ENCODE peak calls at places on chromosomes 13 and 19, in ten cellular contexts. One of them, this sample, is unnamed. For H3K4me1, the result is how much of the 10 kb centered on the place peaks cover.

GRCh38 chr19:11373166-11373884 is 1.1 kb upstream of the SWSAP1 start:
- DNase-seq in CD8-positive, alpha-beta T cell: no peak
- DNase-seq in HCT116: no peak
- DNase-seq in endothelial cell of umbilical vein: no peak
- DNase-seq in transverse colon: no peak
- DNase-seq in BE2C: peak
- DNase-seq in lower lobe of right lung: no peak
- DNase-seq in cardiac muscle cell: peak
- DNase-seq in stomach: peak
- DNase-seq in neuronal stem cell: peak
- DNase-seq in this sample: peak

GRCh38 chr13:30751183-30751933 is 16.0 kb downstream of the ALOX5AP start:
- DNase-seq in cardiac muscle cell: no peak
- DNase-seq in neuronal stem cell: no peak
- DNase-seq in HCT116: no peak
- DNase-seq in stomach: no peak
- DNase-seq in transverse colon: no peak
- DNase-seq in endothelial cell of umbilical vein: no peak
- DNase-seq in CD8-positive, alpha-beta T cell: no peak
- DNase-seq in lower lobe of right lung: no peak
- DNase-seq in BE2C: no peak
- DNase-seq in this sample: no peak

GRCh38 chr13:31073859-31074718 is 87.6 kb downstream of the HSPH1 start:
- DNase-seq in HCT116: no peak
- DNase-seq in endothelial cell of umbilical vein: no peak
- DNase-seq in neuronal stem cell: peak
- DNase-seq in BE2C: no peak
- DNase-seq in lower lobe of right lung: no peak
- DNase-seq in transverse colon: no peak
- DNase-seq in cardiac muscle cell: peak
- DNase-seq in stomach: no peak
- DNase-seq in CD8-positive, alpha-beta T cell: no peak
- DNase-seq in this sample: peak

GRCh38 chr13:38641164-38641948 is 45.5 kb upstream of the FREM2 start:
- DNase-seq in endothelial cell of umbilical vein: no peak
- DNase-seq in neuronal stem cell: no peak
- DNase-seq in lower lobe of right lung: no peak
- DNase-seq in BE2C: no peak
- DNase-seq in cardiac muscle cell: peak
- DNase-seq in HCT116: no peak
- DNase-seq in CD8-positive, alpha-beta T cell: no peak
- DNase-seq in stomach: no peak
- DNase-seq in transverse colon: no peak
- DNase-seq in this sample: no peak

GRCh38 chr19:15107056-15108010 is at the start of gene SYDE1:
- DNase-seq in stomach: no peak
- DNase-seq in transverse colon: no peak
- DNase-seq in cardiac muscle cell: peak
- DNase-seq in HCT116: no peak
- DNase-seq in endothelial cell of umbilical vein: peak
- DNase-seq in neuronal stem cell: peak
- DNase-seq in BE2C: no peak
- DNase-seq in CD8-positive, alpha-beta T cell: no peak
- DNase-seq in lower lobe of right lung: no peak
- DNase-seq in this sample: peak

GRCh38 chr19:55133639-55134444 is 15.2 kb downstream of the TNNT1 start:
- DNase-seq in transverse colon: no peak
- DNase-seq in neuronal stem cell: no peak
- DNase-seq in stomach: no peak
- DNase-seq in HCT116: no peak
- DNase-seq in CD8-positive, alpha-beta T cell: no peak
- DNase-seq in cardiac muscle cell: no peak
- DNase-seq in endothelial cell of umbilical vein: no peak
- DNase-seq in lower lobe of right lung: no peak
- DNase-seq in BE2C: no peak
- DNase-seq in this sample: peak

GRCh38 chr19:54949412-54949811 is 2.1 kb upstream of the NLRP7 start:
- DNase-seq in HCT116: no peak
- DNase-seq in CD8-positive, alpha-beta T cell: no peak
- DNase-seq in stomach: no peak
- DNase-seq in BE2C: no peak
- DNase-seq in transverse colon: peak
- DNase-seq in cardiac muscle cell: no peak
- DNase-seq in lower lobe of right lung: no peak
- DNase-seq in neuronal stem cell: no peak
- DNase-seq in endothelial cell of umbilical vein: no peak
- DNase-seq in this sample: no peak

GRCh38 chr13:39951301-39951700 is 295.8 kb downstream of the COG6 start:
- DNase-seq in transverse colon: no peak
- DNase-seq in BE2C: no peak
- DNase-seq in stomach: no peak
- DNase-seq in neuronal stem cell: no peak
- DNase-seq in endothelial cell of umbilical vein: no peak
- DNase-seq in CD8-positive, alpha-beta T cell: no peak
- DNase-seq in cardiac muscle cell: no peak
- DNase-seq in HCT116: no peak
- DNase-seq in lower lobe of right lung: no peak
- DNase-seq in this sample: no peak

DNA sequence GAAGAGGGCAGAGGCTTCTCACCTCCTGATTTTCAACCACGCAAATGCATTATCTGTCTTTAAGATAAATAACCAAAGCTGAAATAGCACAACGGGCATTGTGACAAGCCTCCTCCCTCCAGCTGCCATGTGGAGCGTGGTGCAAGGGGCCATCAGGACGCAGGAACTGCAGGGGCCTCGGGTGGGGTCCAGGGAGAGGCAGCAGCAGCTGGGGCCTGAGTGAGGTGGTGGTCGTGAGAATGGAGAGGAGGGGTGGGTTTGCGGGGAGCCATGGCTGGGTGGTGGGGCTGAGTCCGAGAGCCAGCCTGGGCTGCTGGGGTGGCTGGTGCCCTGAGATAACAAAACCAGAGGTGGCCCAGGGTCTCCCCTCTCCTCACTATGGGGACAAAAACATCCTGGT is 66.0 kb downstream of the EPS15L1 start:
- DNase-seq in lower lobe of right lung: no peak
- DNase-seq in stomach: no peak
- DNase-seq in neuronal stem cell: no peak
- DNase-seq in endothelial cell of umbilical vein: no peak
- DNase-seq in transverse colon: no peak
- DNase-seq in BE2C: no peak
- DNase-seq in CD8-positive, alpha-beta T cell: no peak
- DNase-seq in HCT116: no peak
- DNase-seq in cardiac muscle cell: no peak
- DNase-seq in this sample: peak
- H3K4me1 ChIP-seq in lower lobe of right lung: under half
- H3K4me1 ChIP-seq in stomach: under half
- H3K4me1 ChIP-seq in neuronal stem cell: under half
- H3K4me1 ChIP-seq in endothelial cell of umbilical vein: under half
- H3K4me1 ChIP-seq in transverse colon: under half
- H3K4me1 ChIP-seq in BE2C: under half
- H3K4me1 ChIP-seq in CD8-positive, alpha-beta T cell: under half
- H3K4me1 ChIP-seq in HCT116: under half
- H3K4me1 ChIP-seq in cardiac muscle cell: under half
- H3K4me1 ChIP-seq in this sample: under half

GRCh38 chr13:50079278-50080157 is 64.3 kb downstream of the KCNRG start:
- DNase-seq in neuronal stem cell: no peak
- DNase-seq in lower lobe of right lung: no peak
- DNase-seq in cardiac muscle cell: no peak
- DNase-seq in CD8-positive, alpha-beta T cell: no peak
- DNase-seq in HCT116: no peak
- DNase-seq in endothelial cell of umbilical vein: peak
- DNase-seq in BE2C: no peak
- DNase-seq in transverse colon: no peak
- DNase-seq in stomach: no peak
- DNase-seq in this sample: no peak

GRCh38 chr13:50080158-50080855 is 65.1 kb downstream of the KCNRG start:
- DNase-seq in endothelial cell of umbilical vein: peak
- DNase-seq in HCT116: no peak
- DNase-seq in cardiac muscle cell: peak
- DNase-seq in stomach: no peak
- DNase-seq in BE2C: peak
- DNase-seq in transverse colon: peak
- DNase-seq in lower lobe of right lung: no peak
- DNase-seq in neuronal stem cell: peak
- DNase-seq in CD8-positive, alpha-beta T cell: peak
- DNase-seq in this sample: peak

GRCh38 chr13:50080856-50081105 is 65.5 kb downstream of the KCNRG start:
- DNase-seq in stomach: no peak
- DNase-seq in BE2C: no peak
- DNase-seq in HCT116: no peak
- DNase-seq in transverse colon: no peak
- DNase-seq in neuronal stem cell: peak
- DNase-seq in endothelial cell of umbilical vein: peak
- DNase-seq in lower lobe of right lung: no peak
- DNase-seq in CD8-positive, alpha-beta T cell: no peak
- DNase-seq in cardiac muscle cell: no peak
- DNase-seq in this sample: no peak

GRCh38 chr13:50081106-50081898 is 66.1 kb downstream of the KCNRG start:
- DNase-seq in HCT116: no peak
- DNase-seq in stomach: peak
- DNase-seq in endothelial cell of umbilical vein: peak
- DNase-seq in transverse colon: peak
- DNase-seq in CD8-positive, alpha-beta T cell: peak
- DNase-seq in BE2C: peak
- DNase-seq in neuronal stem cell: no peak
- DNase-seq in cardiac muscle cell: peak
- DNase-seq in lower lobe of right lung: peak
- DNase-seq in this sample: peak

DNA sequence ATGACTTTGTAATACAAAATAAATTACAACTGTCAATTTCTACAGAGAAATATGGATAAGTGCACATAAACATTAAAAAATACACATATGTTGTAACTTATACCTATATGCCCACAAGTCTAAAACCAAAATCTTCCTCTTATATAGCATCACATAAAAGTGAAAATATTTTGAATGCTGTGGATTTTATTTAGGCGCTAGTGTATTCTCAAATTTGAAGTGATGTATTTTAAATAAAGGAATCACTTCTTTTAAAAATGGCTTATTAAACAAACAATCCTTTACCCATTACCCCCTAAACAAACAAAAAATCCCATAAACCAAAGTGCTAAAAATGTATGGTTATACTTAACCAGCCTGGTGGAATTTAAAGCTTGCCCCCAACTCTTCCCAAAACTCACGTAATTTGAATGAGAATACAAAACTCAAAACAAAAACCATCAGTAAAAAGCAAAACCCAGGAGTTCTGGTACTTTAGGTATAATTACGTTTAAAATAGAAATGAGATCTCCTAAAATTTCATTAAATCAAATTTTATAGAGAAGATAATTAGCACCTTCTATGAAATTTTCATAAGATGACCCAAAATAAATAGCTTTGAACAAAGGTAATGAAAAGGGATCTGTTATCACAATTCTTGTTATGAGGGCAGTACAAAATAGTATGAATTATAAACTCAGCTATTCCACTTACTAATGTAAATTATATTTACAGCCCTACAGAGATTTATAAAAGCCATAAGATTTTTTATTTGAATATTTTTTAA is 63.5 kb downstream of the KCNRG start:
- DNase-seq in HCT116: no peak
- DNase-seq in BE2C: no peak
- DNase-seq in neuronal stem cell: no peak
- DNase-seq in lower lobe of right lung: no peak
- DNase-seq in endothelial cell of umbilical vein: peak
- DNase-seq in cardiac muscle cell: no peak
- DNase-seq in transverse colon: no peak
- DNase-seq in CD8-positive, alpha-beta T cell: no peak
- DNase-seq in stomach: no peak
- DNase-seq in this sample: no peak
- H3K4me1 ChIP-seq in HCT116: under half
- H3K4me1 ChIP-seq in BE2C: under half
- H3K4me1 ChIP-seq in neuronal stem cell: under half
- H3K4me1 ChIP-seq in lower lobe of right lung: under half
- H3K4me1 ChIP-seq in endothelial cell of umbilical vein: under half
- H3K4me1 ChIP-seq in cardiac muscle cell: under half
- H3K4me1 ChIP-seq in transverse colon: under half
- H3K4me1 ChIP-seq in CD8-positive, alpha-beta T cell: under half
- H3K4me1 ChIP-seq in stomach: half or more
- H3K4me1 ChIP-seq in this sample: under half

DNA sequence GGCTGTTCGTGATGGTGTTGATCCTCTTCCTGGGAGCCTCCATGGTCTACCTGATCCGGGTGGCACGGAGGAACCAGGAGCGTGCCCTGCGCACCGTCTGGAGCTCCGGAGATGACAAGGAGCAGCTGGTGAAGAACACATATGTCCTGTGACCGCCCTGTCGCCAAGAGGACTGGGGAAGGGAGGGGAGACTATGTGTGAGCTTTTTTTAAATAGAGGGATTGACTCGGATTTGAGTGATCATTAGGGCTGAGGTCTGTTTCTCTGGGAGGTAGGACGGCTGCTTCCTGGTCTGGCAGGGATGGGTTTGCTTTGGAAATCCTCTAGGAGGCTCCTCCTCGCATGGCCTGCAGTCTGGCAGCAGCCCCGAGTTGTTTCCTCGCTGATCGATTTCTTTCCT is 12.2 kb upstream of the C19orf33 start:
- DNase-seq in stomach: no peak
- DNase-seq in cardiac muscle cell: no peak
- DNase-seq in lower lobe of right lung: no peak
- DNase-seq in HCT116: no peak
- DNase-seq in endothelial cell of umbilical vein: no peak
- DNase-seq in transverse colon: no peak
- DNase-seq in neuronal stem cell: no peak
- DNase-seq in CD8-positive, alpha-beta T cell: no peak
- DNase-seq in BE2C: no peak
- DNase-seq in this sample: no peak
- H3K4me1 ChIP-seq in stomach: under half
- H3K4me1 ChIP-seq in cardiac muscle cell: under half
- H3K4me1 ChIP-seq in lower lobe of right lung: under half
- H3K4me1 ChIP-seq in HCT116: under half
- H3K4me1 ChIP-seq in endothelial cell of umbilical vein: under half
- H3K4me1 ChIP-seq in transverse colon: under half
- H3K4me1 ChIP-seq in neuronal stem cell: under half
- H3K4me1 ChIP-seq in CD8-positive, alpha-beta T cell: under half
- H3K4me1 ChIP-seq in BE2C: under half
- H3K4me1 ChIP-seq in this sample: under half

GRCh38 chr13:99290890-99291289 is 16.3 kb downstream of the GPR183 start:
- DNase-seq in cardiac muscle cell: no peak
- DNase-seq in lower lobe of right lung: no peak
- DNase-seq in BE2C: no peak
- DNase-seq in CD8-positive, alpha-beta T cell: no peak
- DNase-seq in HCT116: no peak
- DNase-seq in stomach: no peak
- DNase-seq in endothelial cell of umbilical vein: no peak
- DNase-seq in neuronal stem cell: no peak
- DNase-seq in transverse colon: no peak
- DNase-seq in this sample: no peak

GRCh38 chr13:99288069-99288468 is 19.1 kb downstream of the GPR183 start:
- DNase-seq in lower lobe of right lung: no peak
- DNase-seq in stomach: no peak
- DNase-seq in cardiac muscle cell: no peak
- DNase-seq in CD8-positive, alpha-beta T cell: no peak
- DNase-seq in BE2C: no peak
- DNase-seq in transverse colon: no peak
- DNase-seq in neuronal stem cell: no peak
- DNase-seq in HCT116: no peak
- DNase-seq in endothelial cell of umbilical vein: no peak
- DNase-seq in this sample: no peak

GRCh38 chr13:99287544-99287943 is 19.7 kb downstream of the GPR183 start:
- DNase-seq in BE2C: no peak
- DNase-seq in transverse colon: no peak
- DNase-seq in endothelial cell of umbilical vein: no peak
- DNase-seq in HCT116: no peak
- DNase-seq in CD8-positive, alpha-beta T cell: no peak
- DNase-seq in cardiac muscle cell: no peak
- DNase-seq in stomach: no peak
- DNase-seq in lower lobe of right lung: no peak
- DNase-seq in neuronal stem cell: no peak
- DNase-seq in this sample: no peak

GRCh38 chr13:99289265-99289664 is 17.9 kb downstream of the GPR183 start:
- DNase-seq in endothelial cell of umbilical vein: no peak
- DNase-seq in neuronal stem cell: no peak
- DNase-seq in stomach: no peak
- DNase-seq in BE2C: no peak
- DNase-seq in transverse colon: no peak
- DNase-seq in HCT116: no peak
- DNase-seq in CD8-positive, alpha-beta T cell: no peak
- DNase-seq in lower lobe of right lung: no peak
- DNase-seq in cardiac muscle cell: no peak
- DNase-seq in this sample: no peak

DNA sequence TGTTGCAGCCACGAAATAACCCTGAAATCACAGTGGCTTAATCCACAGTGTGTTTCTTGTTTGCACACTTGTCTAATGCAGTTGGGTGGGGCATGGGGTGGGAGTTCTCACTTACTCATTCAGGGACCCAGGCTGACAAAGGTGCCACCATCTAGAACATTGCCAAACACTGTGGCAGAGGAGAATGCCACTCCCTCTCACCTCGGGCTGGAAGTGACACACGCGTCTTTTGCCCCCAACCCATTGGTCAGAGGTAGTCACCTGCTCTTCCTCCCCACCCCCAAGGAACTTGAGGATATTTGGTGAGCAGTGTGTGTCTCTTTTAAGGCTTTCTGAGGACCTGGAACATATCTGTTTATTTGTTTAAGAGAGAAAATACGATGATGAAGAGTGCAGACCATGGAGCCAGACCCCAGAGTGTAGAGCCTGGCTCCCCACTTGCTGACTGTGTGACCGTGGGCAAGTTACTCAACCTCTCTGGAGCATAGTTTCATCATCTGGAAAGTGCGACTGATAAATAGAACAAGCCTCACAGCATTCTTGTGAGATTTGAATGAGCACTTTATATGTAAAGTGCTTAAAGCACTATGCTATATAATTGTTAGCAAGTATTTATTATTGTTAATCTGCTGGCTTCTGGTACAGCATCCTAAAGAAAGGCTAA is 17.4 kb downstream of the GPR183 start:
- DNase-seq in stomach: no peak
- DNase-seq in transverse colon: no peak
- DNase-seq in cardiac muscle cell: no peak
- DNase-seq in lower lobe of right lung: no peak
- DNase-seq in endothelial cell of umbilical vein: no peak
- DNase-seq in BE2C: no peak
- DNase-seq in neuronal stem cell: no peak
- DNase-seq in HCT116: no peak
- DNase-seq in CD8-positive, alpha-beta T cell: peak
- DNase-seq in this sample: no peak
- H3K4me1 ChIP-seq in stomach: half or more
- H3K4me1 ChIP-seq in transverse colon: under half
- H3K4me1 ChIP-seq in cardiac muscle cell: under half
- H3K4me1 ChIP-seq in lower lobe of right lung: under half
- H3K4me1 ChIP-seq in endothelial cell of umbilical vein: under half
- H3K4me1 ChIP-seq in BE2C: under half
- H3K4me1 ChIP-seq in neuronal stem cell: under half
- H3K4me1 ChIP-seq in HCT116: under half
- H3K4me1 ChIP-seq in CD8-positive, alpha-beta T cell: half or more
- H3K4me1 ChIP-seq in this sample: under half